ENCODE peak calls at places on chromosome 21, in four cellular contexts. One of them, this sample, is unnamed.
A peak's percentile ranks its signal among the peaks of the same experiment; 100 is the strongest.

GRCh38 chr21:43929217-43929971 is 64.4 kb downstream of the AGPAT3 start:
- DNase-seq in T-cell: no peak
- DNase-seq in AG04450: no peak
- DNase-seq in fibroblast of gingiva: no peak
- DNase-seq in this sample: no peak

GRCh38 chr21:16709866-16710550 is 802.8 kb upstream of the CXADR start:
- DNase-seq in fibroblast of gingiva: peak; percentile 78
- DNase-seq in T-cell: no peak
- DNase-seq in AG04450: peak; percentile 20
- DNase-seq in this sample: peak; percentile 66

GRCh38 chr21:17454315-17455027 is 58.4 kb upstream of the CXADR start:
- DNase-seq in fibroblast of gingiva: peak; percentile 83
- DNase-seq in T-cell: no peak
- DNase-seq in AG04450: peak; percentile 44
- DNase-seq in this sample: peak; percentile 34

GRCh38 chr21:37060296-37060695 is 12.6 kb downstream of the PIGP start:
- DNase-seq in T-cell: no peak
- DNase-seq in fibroblast of gingiva: peak; percentile 97
- DNase-seq in AG04450: peak; percentile 86
- DNase-seq in this sample: peak; percentile 88

GRCh38 chr21:26087223-26087918 is 83.2 kb downstream of the APP start:
- DNase-seq in AG04450: no peak
- DNase-seq in T-cell: no peak
- DNase-seq in fibroblast of gingiva: no peak
- DNase-seq in this sample: no peak

GRCh38 chr21:28177008-28177603 is 815.6 kb downstream of the LTN1 start:
- DNase-seq in fibroblast of gingiva: no peak
- DNase-seq in AG04450: no peak
- DNase-seq in T-cell: no peak
- DNase-seq in this sample: no peak

GRCh38 chr21:16587141-16587570 is 857.4 kb downstream of the USP25 start:
- DNase-seq in T-cell: no peak
- DNase-seq in fibroblast of gingiva: peak; percentile 48
- DNase-seq in AG04450: peak; percentile 32
- DNase-seq in this sample: peak; percentile 39

GRCh38 chr21:27067226-27067625 is 100.3 kb upstream of the ADAMTS5 start:
- DNase-seq in AG04450: no peak
- DNase-seq in T-cell: no peak
- DNase-seq in fibroblast of gingiva: no peak
- DNase-seq in this sample: no peak

GRCh38 chr21:39312112-39313041 is 1.1 kb downstream of the BRWD1 start:
- DNase-seq in fibroblast of gingiva: peak; percentile 86
- DNase-seq in T-cell: peak; percentile 96
- DNase-seq in AG04450: peak; percentile 79
- DNase-seq in this sample: no peak